ENCODE peak calls at places on chromosomes 4 and X, in six cellular contexts. One of them, this sample, is unnamed.

GRCh38 chrX:150362599-150363481 is at the start of gene MAMLD1:
- DNase-seq in activated CD8-positive, alpha-beta T cell treated with anti-CD3 and anti-CD28 coated beads for 36 hours: peak
- DNase-seq in endothelial cell of umbilical vein: peak
- DNase-seq in CD4-positive, alpha-beta T cell: no peak
- DNase-seq in fibroblast of pulmonary artery: peak
- DNase-seq in choroid plexus epithelial cell: peak
- DNase-seq in this sample: peak

GRCh38 chr4:147768113-147768512 is 36.2 kb downstream of the ARHGAP10 start:
- DNase-seq in fibroblast of pulmonary artery: peak
- DNase-seq in choroid plexus epithelial cell: peak
- DNase-seq in endothelial cell of umbilical vein: peak
- DNase-seq in activated CD8-positive, alpha-beta T cell treated with anti-CD3 and anti-CD28 coated beads for 36 hours: peak
- DNase-seq in CD4-positive, alpha-beta T cell: no peak
- DNase-seq in this sample: peak

GRCh38 chrX:7927259-7928167 is at the start of gene PNPLA4:
- DNase-seq in choroid plexus epithelial cell: peak
- DNase-seq in CD4-positive, alpha-beta T cell: peak
- DNase-seq in fibroblast of pulmonary artery: peak
- DNase-seq in activated CD8-positive, alpha-beta T cell treated with anti-CD3 and anti-CD28 coated beads for 36 hours: peak
- DNase-seq in endothelial cell of umbilical vein: peak
- DNase-seq in this sample: peak

GRCh38 chr4:184961693-184962092 is 56.6 kb upstream of the HELT start:
- DNase-seq in fibroblast of pulmonary artery: no peak
- DNase-seq in activated CD8-positive, alpha-beta T cell treated with anti-CD3 and anti-CD28 coated beads for 36 hours: no peak
- DNase-seq in CD4-positive, alpha-beta T cell: no peak
- DNase-seq in choroid plexus epithelial cell: no peak
- DNase-seq in endothelial cell of umbilical vein: no peak
- DNase-seq in this sample: no peak

GRCh38 chrX:152588206-152588605 is 49.5 kb upstream of the GABRQ start:
- DNase-seq in endothelial cell of umbilical vein: no peak
- DNase-seq in choroid plexus epithelial cell: no peak
- DNase-seq in activated CD8-positive, alpha-beta T cell treated with anti-CD3 and anti-CD28 coated beads for 36 hours: no peak
- DNase-seq in CD4-positive, alpha-beta T cell: no peak
- DNase-seq in fibroblast of pulmonary artery: no peak
- DNase-seq in this sample: no peak

GRCh38 chrX:24760601-24761000 is 66.9 kb downstream of the POLA1 start:
- DNase-seq in endothelial cell of umbilical vein: no peak
- DNase-seq in CD4-positive, alpha-beta T cell: no peak
- DNase-seq in activated CD8-positive, alpha-beta T cell treated with anti-CD3 and anti-CD28 coated beads for 36 hours: no peak
- DNase-seq in choroid plexus epithelial cell: peak
- DNase-seq in fibroblast of pulmonary artery: peak
- DNase-seq in this sample: peak

GRCh38 chr4:83582289-83582756 is 46.4 kb downstream of the GPAT3 start:
- DNase-seq in endothelial cell of umbilical vein: peak
- DNase-seq in choroid plexus epithelial cell: no peak
- DNase-seq in fibroblast of pulmonary artery: peak
- DNase-seq in CD4-positive, alpha-beta T cell: no peak
- DNase-seq in activated CD8-positive, alpha-beta T cell treated with anti-CD3 and anti-CD28 coated beads for 36 hours: peak
- DNase-seq in this sample: peak

GRCh38 chrX:70398899-70399298 is 24.2 kb upstream of the GDPD2 start:
- DNase-seq in endothelial cell of umbilical vein: peak
- DNase-seq in fibroblast of pulmonary artery: peak
- DNase-seq in choroid plexus epithelial cell: peak
- DNase-seq in CD4-positive, alpha-beta T cell: no peak
- DNase-seq in activated CD8-positive, alpha-beta T cell treated with anti-CD3 and anti-CD28 coated beads for 36 hours: no peak
- DNase-seq in this sample: peak

GRCh38 chr4:168710353-168710946 is 213.6 kb downstream of the PALLD start:
- DNase-seq in fibroblast of pulmonary artery: peak
- DNase-seq in activated CD8-positive, alpha-beta T cell treated with anti-CD3 and anti-CD28 coated beads for 36 hours: peak
- DNase-seq in endothelial cell of umbilical vein: peak
- DNase-seq in choroid plexus epithelial cell: peak
- DNase-seq in CD4-positive, alpha-beta T cell: no peak
- DNase-seq in this sample: peak

GRCh38 chrX:13938053-13938765 is 91.5 kb downstream of the GEMIN8 start:
- DNase-seq in activated CD8-positive, alpha-beta T cell treated with anti-CD3 and anti-CD28 coated beads for 36 hours: peak
- DNase-seq in fibroblast of pulmonary artery: peak
- DNase-seq in choroid plexus epithelial cell: no peak
- DNase-seq in endothelial cell of umbilical vein: no peak
- DNase-seq in CD4-positive, alpha-beta T cell: no peak
- DNase-seq in this sample: peak

GRCh38 chr4:71009796-71010588 is 16.5 kb downstream of the DCK start:
- DNase-seq in activated CD8-positive, alpha-beta T cell treated with anti-CD3 and anti-CD28 coated beads for 36 hours: no peak
- DNase-seq in endothelial cell of umbilical vein: peak
- DNase-seq in fibroblast of pulmonary artery: peak
- DNase-seq in CD4-positive, alpha-beta T cell: no peak
- DNase-seq in choroid plexus epithelial cell: peak
- DNase-seq in this sample: peak

GRCh38 chr4:52799813-52800212 is 48.6 kb upstream of the ERVMER34-1 start:
- DNase-seq in endothelial cell of umbilical vein: no peak
- DNase-seq in activated CD8-positive, alpha-beta T cell treated with anti-CD3 and anti-CD28 coated beads for 36 hours: no peak
- DNase-seq in fibroblast of pulmonary artery: no peak
- DNase-seq in choroid plexus epithelial cell: peak
- DNase-seq in CD4-positive, alpha-beta T cell: no peak
- DNase-seq in this sample: peak

GRCh38 chr4:105637409-105638258 is 70.9 kb downstream of the INTS12 start:
- DNase-seq in fibroblast of pulmonary artery: peak
- DNase-seq in CD4-positive, alpha-beta T cell: no peak
- DNase-seq in endothelial cell of umbilical vein: peak
- DNase-seq in choroid plexus epithelial cell: peak
- DNase-seq in activated CD8-positive, alpha-beta T cell treated with anti-CD3 and anti-CD28 coated beads for 36 hours: peak
- DNase-seq in this sample: peak

GRCh38 chrX:93673056-93673868 is at the start of gene NAP1L3:
- DNase-seq in CD4-positive, alpha-beta T cell: peak
- DNase-seq in choroid plexus epithelial cell: peak
- DNase-seq in endothelial cell of umbilical vein: peak
- DNase-seq in activated CD8-positive, alpha-beta T cell treated with anti-CD3 and anti-CD28 coated beads for 36 hours: peak
- DNase-seq in fibroblast of pulmonary artery: peak
- DNase-seq in this sample: peak

GRCh38 chrX:40943093-40943641 is 142.1 kb upstream of the USP9X start:
- DNase-seq in fibroblast of pulmonary artery: no peak
- DNase-seq in choroid plexus epithelial cell: no peak
- DNase-seq in activated CD8-positive, alpha-beta T cell treated with anti-CD3 and anti-CD28 coated beads for 36 hours: no peak
- DNase-seq in CD4-positive, alpha-beta T cell: no peak
- DNase-seq in endothelial cell of umbilical vein: no peak
- DNase-seq in this sample: peak

GRCh38 chrX:23811135-23811781 is 28.3 kb downstream of the SAT1 start:
- DNase-seq in activated CD8-positive, alpha-beta T cell treated with anti-CD3 and anti-CD28 coated beads for 36 hours: no peak
- DNase-seq in endothelial cell of umbilical vein: peak
- DNase-seq in choroid plexus epithelial cell: peak
- DNase-seq in CD4-positive, alpha-beta T cell: no peak
- DNase-seq in fibroblast of pulmonary artery: no peak
- DNase-seq in this sample: no peak

GRCh38 chr4:55012363-55013255 is 112.8 kb downstream of the KDR start:
- DNase-seq in CD4-positive, alpha-beta T cell: no peak
- DNase-seq in fibroblast of pulmonary artery: no peak
- DNase-seq in activated CD8-positive, alpha-beta T cell treated with anti-CD3 and anti-CD28 coated beads for 36 hours: no peak
- DNase-seq in endothelial cell of umbilical vein: peak
- DNase-seq in choroid plexus epithelial cell: peak
- DNase-seq in this sample: no peak

GRCh38 chr4:169311643-169312365 is 41.0 kb upstream of the SH3RF1 start:
- DNase-seq in activated CD8-positive, alpha-beta T cell treated with anti-CD3 and anti-CD28 coated beads for 36 hours: peak
- DNase-seq in endothelial cell of umbilical vein: peak
- DNase-seq in CD4-positive, alpha-beta T cell: no peak
- DNase-seq in choroid plexus epithelial cell: peak
- DNase-seq in fibroblast of pulmonary artery: peak
- DNase-seq in this sample: peak

GRCh38 chr4:83112239-83112638 is 2.3 kb downstream of the PLAC8 start:
- DNase-seq in endothelial cell of umbilical vein: no peak
- DNase-seq in CD4-positive, alpha-beta T cell: no peak
- DNase-seq in choroid plexus epithelial cell: no peak
- DNase-seq in fibroblast of pulmonary artery: no peak
- DNase-seq in activated CD8-positive, alpha-beta T cell treated with anti-CD3 and anti-CD28 coated beads for 36 hours: peak
- DNase-seq in this sample: no peak

GRCh38 chrX:38462257-38462656 is 99.1 kb upstream of the TSPAN7 start:
- DNase-seq in endothelial cell of umbilical vein: no peak
- DNase-seq in choroid plexus epithelial cell: no peak
- DNase-seq in CD4-positive, alpha-beta T cell: no peak
- DNase-seq in activated CD8-positive, alpha-beta T cell treated with anti-CD3 and anti-CD28 coated beads for 36 hours: no peak
- DNase-seq in fibroblast of pulmonary artery: no peak
- DNase-seq in this sample: no peak

GRCh38 chr4:54386270-54386669 is 157.2 kb downstream of the PDGFRA start:
- DNase-seq in activated CD8-positive, alpha-beta T cell treated with anti-CD3 and anti-CD28 coated beads for 36 hours: no peak
- DNase-seq in endothelial cell of umbilical vein: no peak
- DNase-seq in choroid plexus epithelial cell: no peak
- DNase-seq in CD4-positive, alpha-beta T cell: no peak
- DNase-seq in fibroblast of pulmonary artery: no peak
- DNase-seq in this sample: no peak

GRCh38 chrX:84721416-84721815 is 219.2 kb upstream of the HDX start:
- DNase-seq in endothelial cell of umbilical vein: no peak
- DNase-seq in CD4-positive, alpha-beta T cell: no peak
- DNase-seq in activated CD8-positive, alpha-beta T cell treated with anti-CD3 and anti-CD28 coated beads for 36 hours: no peak
- DNase-seq in choroid plexus epithelial cell: no peak
- DNase-seq in fibroblast of pulmonary artery: no peak
- DNase-seq in this sample: no peak

GRCh38 chr4:120682981-120683380 is 239.5 kb downstream of the PRDM5 start:
- DNase-seq in activated CD8-positive, alpha-beta T cell treated with anti-CD3 and anti-CD28 coated beads for 36 hours: no peak
- DNase-seq in choroid plexus epithelial cell: no peak
- DNase-seq in fibroblast of pulmonary artery: no peak
- DNase-seq in endothelial cell of umbilical vein: no peak
- DNase-seq in CD4-positive, alpha-beta T cell: no peak
- DNase-seq in this sample: no peak

GRCh38 chrX:48919360-48919821 is 567 bp upstream of the PIM2 start:
- DNase-seq in choroid plexus epithelial cell: peak
- DNase-seq in endothelial cell of umbilical vein: no peak
- DNase-seq in activated CD8-positive, alpha-beta T cell treated with anti-CD3 and anti-CD28 coated beads for 36 hours: peak
- DNase-seq in fibroblast of pulmonary artery: no peak
- DNase-seq in CD4-positive, alpha-beta T cell: peak
- DNase-seq in this sample: no peak

GRCh38 chrX:79415056-79415455 is 47.9 kb upstream of the ITM2A start:
- DNase-seq in endothelial cell of umbilical vein: no peak
- DNase-seq in activated CD8-positive, alpha-beta T cell treated with anti-CD3 and anti-CD28 coated beads for 36 hours: no peak
- DNase-seq in choroid plexus epithelial cell: no peak
- DNase-seq in fibroblast of pulmonary artery: no peak
- DNase-seq in CD4-positive, alpha-beta T cell: no peak
- DNase-seq in this sample: no peak

GRCh38 chr4:140718240-140718639 is 37.9 kb downstream of the TBC1D9 start:
- DNase-seq in choroid plexus epithelial cell: peak
- DNase-seq in activated CD8-positive, alpha-beta T cell treated with anti-CD3 and anti-CD28 coated beads for 36 hours: no peak
- DNase-seq in CD4-positive, alpha-beta T cell: no peak
- DNase-seq in fibroblast of pulmonary artery: peak
- DNase-seq in endothelial cell of umbilical vein: peak
- DNase-seq in this sample: peak

GRCh38 chr4:24781999-24782745 is 13.2 kb upstream of the SOD3 start:
- DNase-seq in activated CD8-positive, alpha-beta T cell treated with anti-CD3 and anti-CD28 coated beads for 36 hours: no peak
- DNase-seq in endothelial cell of umbilical vein: peak
- DNase-seq in fibroblast of pulmonary artery: no peak
- DNase-seq in choroid plexus epithelial cell: no peak
- DNase-seq in CD4-positive, alpha-beta T cell: no peak
- DNase-seq in this sample: no peak

GRCh38 chr4:85737254-85737653 is 262.3 kb downstream of the ARHGAP24 start:
- DNase-seq in choroid plexus epithelial cell: no peak
- DNase-seq in endothelial cell of umbilical vein: no peak
- DNase-seq in activated CD8-positive, alpha-beta T cell treated with anti-CD3 and anti-CD28 coated beads for 36 hours: no peak
- DNase-seq in CD4-positive, alpha-beta T cell: no peak
- DNase-seq in fibroblast of pulmonary artery: no peak
- DNase-seq in this sample: no peak

DNA sequence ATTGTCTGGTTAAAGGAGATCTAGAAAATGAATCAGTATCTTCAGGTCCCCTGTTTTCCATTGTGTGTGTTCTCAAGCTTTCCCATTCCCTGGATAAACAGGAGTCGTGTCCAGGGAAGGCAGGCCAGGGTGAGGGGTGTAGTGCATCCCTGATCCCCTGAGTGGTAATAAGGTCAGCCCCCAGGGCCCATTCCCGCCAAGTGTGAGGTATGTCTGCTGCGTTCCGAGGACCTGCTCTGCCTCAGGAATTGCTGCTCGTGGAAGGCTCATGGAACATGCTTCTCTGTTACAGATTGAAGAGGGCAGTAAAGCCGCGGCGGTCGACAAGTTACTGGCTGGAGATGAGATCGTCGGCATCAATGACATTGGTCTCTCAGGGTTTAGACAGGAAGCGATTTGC is 87.1 kb downstream of the SHROOM2 start:
- DNase-seq in fibroblast of pulmonary artery: no peak
- DNase-seq in choroid plexus epithelial cell: no peak
- DNase-seq in CD4-positive, alpha-beta T cell: no peak
- DNase-seq in endothelial cell of umbilical vein: no peak
- DNase-seq in activated CD8-positive, alpha-beta T cell treated with anti-CD3 and anti-CD28 coated beads for 36 hours: no peak
- DNase-seq in this sample: no peak
- TF ChIP-seq CTCF in fibroblast of pulmonary artery: no peak
- TF ChIP-seq CTCF in choroid plexus epithelial cell: no peak
- TF ChIP-seq CTCF in CD4-positive, alpha-beta T cell: no peak
- TF ChIP-seq CTCF in endothelial cell of umbilical vein: no peak
- TF ChIP-seq CTCF in activated CD8-positive, alpha-beta T cell treated with anti-CD3 and anti-CD28 coated beads for 36 hours: no peak
- TF ChIP-seq CTCF in this sample: no peak

GRCh38 chr4:100372432-100372831 is 145.4 kb downstream of the EMCN start:
- DNase-seq in CD4-positive, alpha-beta T cell: no peak
- DNase-seq in fibroblast of pulmonary artery: peak
- DNase-seq in endothelial cell of umbilical vein: no peak
- DNase-seq in activated CD8-positive, alpha-beta T cell treated with anti-CD3 and anti-CD28 coated beads for 36 hours: peak
- DNase-seq in choroid plexus epithelial cell: peak
- DNase-seq in this sample: peak
- TF ChIP-seq CTCF in CD4-positive, alpha-beta T cell: peak
- TF ChIP-seq CTCF in fibroblast of pulmonary artery: peak
- TF ChIP-seq CTCF in endothelial cell of umbilical vein: peak
- TF ChIP-seq CTCF in activated CD8-positive, alpha-beta T cell treated with anti-CD3 and anti-CD28 coated beads for 36 hours: peak
- TF ChIP-seq CTCF in choroid plexus epithelial cell: peak
- TF ChIP-seq CTCF in this sample: peak

DNA sequence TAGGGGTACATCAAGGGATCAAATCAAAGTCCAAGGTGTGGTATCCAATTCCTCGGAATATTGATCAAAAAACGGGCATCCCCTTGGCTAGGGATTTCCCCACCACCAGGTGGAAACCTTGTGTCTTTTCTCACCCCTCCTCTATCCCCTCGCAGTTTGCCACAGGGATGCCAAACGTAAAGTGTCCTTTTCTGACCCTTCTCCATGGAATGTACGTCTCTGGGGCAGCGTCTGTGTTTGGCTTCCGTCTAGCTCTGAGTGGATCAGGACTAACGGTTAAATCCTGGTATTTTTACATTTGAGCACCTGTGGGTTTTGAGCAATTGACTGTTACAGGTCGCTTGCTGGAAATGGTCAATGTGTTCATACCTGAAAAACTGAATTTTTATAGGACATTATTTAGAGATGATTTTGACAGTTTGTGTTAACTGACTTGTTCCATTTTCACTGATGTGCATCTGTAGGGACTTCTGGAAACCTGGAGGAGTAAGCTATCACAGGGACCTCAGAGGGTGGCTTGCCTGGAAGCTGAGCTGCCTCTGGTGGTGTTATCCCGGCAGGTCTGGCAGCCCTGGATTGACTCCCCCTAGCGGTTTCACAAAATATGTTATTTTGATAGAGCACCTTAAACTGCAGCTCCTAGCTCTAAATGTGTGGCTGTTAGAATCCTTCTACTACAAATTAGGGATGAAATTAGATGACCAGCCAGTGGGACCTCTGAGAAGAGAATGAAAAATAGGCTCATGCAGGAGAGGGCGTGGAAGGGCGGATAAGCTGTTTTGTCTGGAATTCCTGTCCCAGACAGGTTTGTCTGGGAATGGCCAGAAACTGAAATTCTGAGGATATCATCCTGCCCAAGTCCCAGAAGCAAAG is 8.8 kb upstream of the MGST2 start:
- DNase-seq in fibroblast of pulmonary artery: peak
- DNase-seq in endothelial cell of umbilical vein: peak
- DNase-seq in activated CD8-positive, alpha-beta T cell treated with anti-CD3 and anti-CD28 coated beads for 36 hours: peak
- DNase-seq in CD4-positive, alpha-beta T cell: peak
- DNase-seq in choroid plexus epithelial cell: peak
- DNase-seq in this sample: peak
- TF ChIP-seq CTCF in fibroblast of pulmonary artery: peak
- TF ChIP-seq CTCF in endothelial cell of umbilical vein: peak
- TF ChIP-seq CTCF in activated CD8-positive, alpha-beta T cell treated with anti-CD3 and anti-CD28 coated beads for 36 hours: peak
- TF ChIP-seq CTCF in CD4-positive, alpha-beta T cell: peak
- TF ChIP-seq CTCF in choroid plexus epithelial cell: peak
- TF ChIP-seq CTCF in this sample: peak

GRCh38 chrX:101764538-101764937 is 104.9 kb upstream of the ARMCX2 start:
- DNase-seq in activated CD8-positive, alpha-beta T cell treated with anti-CD3 and anti-CD28 coated beads for 36 hours: no peak
- DNase-seq in endothelial cell of umbilical vein: no peak
- DNase-seq in CD4-positive, alpha-beta T cell: no peak
- DNase-seq in fibroblast of pulmonary artery: no peak
- DNase-seq in choroid plexus epithelial cell: peak
- DNase-seq in this sample: no peak

GRCh38 chrX:101759000-101759399 is 99.3 kb upstream of the ARMCX2 start:
- DNase-seq in activated CD8-positive, alpha-beta T cell treated with anti-CD3 and anti-CD28 coated beads for 36 hours: peak
- DNase-seq in CD4-positive, alpha-beta T cell: no peak
- DNase-seq in choroid plexus epithelial cell: peak
- DNase-seq in endothelial cell of umbilical vein: peak
- DNase-seq in fibroblast of pulmonary artery: peak
- DNase-seq in this sample: peak
- TF ChIP-seq CTCF in activated CD8-positive, alpha-beta T cell treated with anti-CD3 and anti-CD28 coated beads for 36 hours: no peak
- TF ChIP-seq CTCF in CD4-positive, alpha-beta T cell: peak
- TF ChIP-seq CTCF in choroid plexus epithelial cell: peak
- TF ChIP-seq CTCF in endothelial cell of umbilical vein: peak
- TF ChIP-seq CTCF in fibroblast of pulmonary artery: peak
- TF ChIP-seq CTCF in this sample: peak